ENCODE peak calls at places on chromosomes 6 and 20, in nine cellular contexts. One of them, this sample, is unnamed.

GRCh38 chr6:148436466-148436865 is 93.8 kb downstream of the SASH1 start:
- DNase-seq in stomach: no peak
- DNase-seq in esophagus muscularis mucosa: no peak
- DNase-seq in A549: no peak
- DNase-seq in suprapubic skin: no peak
- DNase-seq in ovary: no peak
- DNase-seq in SK-N-SH: no peak
- DNase-seq in tibial nerve: no peak
- DNase-seq in HepG2: no peak
- DNase-seq in this sample: no peak

GRCh38 chr6:44269168-44269920 is 906 bp upstream of the TMEM151B start:
- DNase-seq in stomach: no peak
- DNase-seq in esophagus muscularis mucosa: no peak
- DNase-seq in A549: no peak
- DNase-seq in suprapubic skin: no peak
- DNase-seq in ovary: no peak
- DNase-seq in SK-N-SH: no peak
- DNase-seq in tibial nerve: no peak
- DNase-seq in HepG2: no peak
- DNase-seq in this sample: no peak

GRCh38 chr6:92110390-92110789 is 1309.0 kb downstream of the EPHA7 start:
- DNase-seq in stomach: no peak
- DNase-seq in esophagus muscularis mucosa: no peak
- DNase-seq in A549: no peak
- DNase-seq in suprapubic skin: no peak
- DNase-seq in ovary: no peak
- DNase-seq in SK-N-SH: no peak
- DNase-seq in tibial nerve: no peak
- DNase-seq in HepG2: no peak
- DNase-seq in this sample: no peak

GRCh38 chr20:31987744-31988143 is 19.8 kb downstream of the XKR7 start:
- DNase-seq in stomach: no peak
- DNase-seq in esophagus muscularis mucosa: no peak
- DNase-seq in A549: peak; percentile 82
- DNase-seq in suprapubic skin: no peak
- DNase-seq in ovary: no peak
- DNase-seq in SK-N-SH: no peak
- DNase-seq in tibial nerve: no peak
- DNase-seq in HepG2: peak; percentile 45
- DNase-seq in this sample: no peak

GRCh38 chr6:1708820-1709612 is 99.3 kb downstream of the FOXC1 start:
- DNase-seq in stomach: no peak
- DNase-seq in esophagus muscularis mucosa: no peak
- DNase-seq in A549: no peak
- DNase-seq in suprapubic skin: no peak
- DNase-seq in ovary: no peak
- DNase-seq in SK-N-SH: no peak
- DNase-seq in tibial nerve: no peak
- DNase-seq in HepG2: peak; percentile 30
- DNase-seq in this sample: no peak

GRCh38 chr6:35317483-35318199 is 20.0 kb downstream of the DEF6 start:
- DNase-seq in stomach: no peak
- DNase-seq in esophagus muscularis mucosa: no peak
- DNase-seq in A549: no peak
- DNase-seq in suprapubic skin: no peak
- DNase-seq in ovary: no peak
- DNase-seq in SK-N-SH: no peak
- DNase-seq in tibial nerve: no peak
- DNase-seq in HepG2: no peak
- DNase-seq in this sample: no peak

GRCh38 chr6:33963351-33963750 is 159.5 kb upstream of the MLN start:
- DNase-seq in stomach: no peak
- DNase-seq in esophagus muscularis mucosa: no peak
- DNase-seq in A549: no peak
- DNase-seq in suprapubic skin: peak; percentile 43
- DNase-seq in ovary: no peak
- DNase-seq in SK-N-SH: no peak
- DNase-seq in tibial nerve: no peak
- DNase-seq in HepG2: no peak
- DNase-seq in this sample: no peak

GRCh38 chr6:129523814-129524213 is 186.2 kb downstream of the ARHGAP18 start:
- DNase-seq in stomach: no peak
- DNase-seq in esophagus muscularis mucosa: no peak
- DNase-seq in A549: no peak
- DNase-seq in suprapubic skin: no peak
- DNase-seq in ovary: no peak
- DNase-seq in SK-N-SH: no peak
- DNase-seq in tibial nerve: no peak
- DNase-seq in HepG2: no peak
- DNase-seq in this sample: no peak

GRCh38 chr20:18001131-18001921 is 32.5 kb downstream of the MGME1 start:
- DNase-seq in stomach: peak; percentile 75
- DNase-seq in esophagus muscularis mucosa: peak; percentile 94
- DNase-seq in A549: peak; percentile 54
- DNase-seq in suprapubic skin: no peak
- DNase-seq in ovary: peak; percentile 65
- DNase-seq in SK-N-SH: no peak
- DNase-seq in tibial nerve: peak; percentile 48
- DNase-seq in HepG2: peak; percentile 90
- DNase-seq in this sample: peak; percentile 44

GRCh38 chr6:4812068-4812467 is 35.9 kb downstream of the CDYL start:
- DNase-seq in stomach: no peak
- DNase-seq in esophagus muscularis mucosa: no peak
- DNase-seq in A549: no peak
- DNase-seq in suprapubic skin: no peak
- DNase-seq in ovary: no peak
- DNase-seq in SK-N-SH: no peak
- DNase-seq in tibial nerve: no peak
- DNase-seq in HepG2: no peak
- DNase-seq in this sample: no peak

GRCh38 chr6:14001329-14002012 is 76.7 kb downstream of the RNF182 start:
- DNase-seq in stomach: no peak
- DNase-seq in esophagus muscularis mucosa: no peak
- DNase-seq in A549: peak; percentile 79
- DNase-seq in suprapubic skin: no peak
- DNase-seq in ovary: no peak
- DNase-seq in SK-N-SH: peak; percentile 29
- DNase-seq in tibial nerve: no peak
- DNase-seq in HepG2: peak; percentile 19
- DNase-seq in this sample: no peak

GRCh38 chr20:32538526-32538918 is 46.6 kb downstream of the NOL4L start:
- DNase-seq in stomach: no peak
- DNase-seq in esophagus muscularis mucosa: no peak
- DNase-seq in A549: no peak
- DNase-seq in suprapubic skin: no peak
- DNase-seq in ovary: no peak
- DNase-seq in SK-N-SH: no peak
- DNase-seq in tibial nerve: no peak
- DNase-seq in HepG2: no peak
- DNase-seq in this sample: no peak

GRCh38 chr6:27545271-27546046 is 72.6 kb upstream of the ZNF184 start:
- DNase-seq in stomach: no peak
- DNase-seq in esophagus muscularis mucosa: no peak
- DNase-seq in A549: peak; percentile 93
- DNase-seq in suprapubic skin: no peak
- DNase-seq in ovary: no peak
- DNase-seq in SK-N-SH: no peak
- DNase-seq in tibial nerve: no peak
- DNase-seq in HepG2: peak; percentile 90
- DNase-seq in this sample: no peak

DNA sequence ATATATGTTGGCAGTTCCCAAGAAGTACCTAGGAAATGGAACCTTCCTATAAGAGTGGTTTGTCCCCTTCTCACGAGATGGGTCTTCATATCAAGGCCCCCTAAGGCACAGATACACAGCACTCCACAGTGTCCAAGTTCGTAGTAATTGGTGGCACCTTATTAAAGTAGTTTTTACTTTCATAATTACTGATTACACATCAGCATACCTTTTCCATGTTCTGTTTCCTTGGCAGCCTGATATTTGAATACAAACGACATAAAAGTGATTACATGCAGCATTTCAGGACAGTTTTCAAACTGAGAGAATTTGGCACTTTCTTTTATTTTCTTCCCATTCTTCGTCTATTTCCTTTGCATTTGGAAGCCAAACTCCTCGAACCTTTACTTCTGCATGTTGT is 139.6 kb downstream of the MTHFD1L start:
- DNase-seq in stomach: no peak
- DNase-seq in esophagus muscularis mucosa: no peak
- DNase-seq in A549: no peak
- DNase-seq in suprapubic skin: no peak
- DNase-seq in ovary: no peak
- DNase-seq in SK-N-SH: no peak
- DNase-seq in tibial nerve: no peak
- DNase-seq in HepG2: no peak
- DNase-seq in this sample: no peak
- TF ChIP-seq EP300 in stomach: no peak
- TF ChIP-seq EP300 in esophagus muscularis mucosa: no peak
- TF ChIP-seq EP300 in A549: no peak
- TF ChIP-seq EP300 in suprapubic skin: no peak
- TF ChIP-seq EP300 in ovary: no peak
- TF ChIP-seq EP300 in SK-N-SH: no peak
- TF ChIP-seq EP300 in tibial nerve: no peak
- TF ChIP-seq EP300 in HepG2: no peak
- TF ChIP-seq EP300 in this sample: no peak

GRCh38 chr20:54255157-54255556 is 47.3 kb downstream of the PFDN4 start:
- DNase-seq in stomach: no peak
- DNase-seq in esophagus muscularis mucosa: no peak
- DNase-seq in A549: no peak
- DNase-seq in suprapubic skin: no peak
- DNase-seq in ovary: no peak
- DNase-seq in SK-N-SH: no peak
- DNase-seq in tibial nerve: no peak
- DNase-seq in HepG2: no peak
- DNase-seq in this sample: no peak
- TF ChIP-seq EP300 in stomach: no peak
- TF ChIP-seq EP300 in esophagus muscularis mucosa: no peak
- TF ChIP-seq EP300 in A549: no peak
- TF ChIP-seq EP300 in suprapubic skin: no peak
- TF ChIP-seq EP300 in ovary: no peak
- TF ChIP-seq EP300 in SK-N-SH: peak; percentile 50
- TF ChIP-seq EP300 in tibial nerve: no peak
- TF ChIP-seq EP300 in HepG2: no peak
- TF ChIP-seq EP300 in this sample: no peak

GRCh38 chr20:19735446-19735845 is 22.6 kb upstream of the RIN2 start:
- DNase-seq in stomach: peak; percentile 73
- DNase-seq in esophagus muscularis mucosa: no peak
- DNase-seq in A549: peak; percentile 86
- DNase-seq in suprapubic skin: peak; percentile 88
- DNase-seq in ovary: peak; percentile 72
- DNase-seq in SK-N-SH: peak; percentile 45
- DNase-seq in tibial nerve: peak; percentile 56
- DNase-seq in HepG2: peak; percentile 48
- DNase-seq in this sample: peak; percentile 72
- TF ChIP-seq EP300 in stomach: no peak
- TF ChIP-seq EP300 in esophagus muscularis mucosa: no peak
- TF ChIP-seq EP300 in A549: peak; percentile 37
- TF ChIP-seq EP300 in suprapubic skin: no peak
- TF ChIP-seq EP300 in ovary: no peak
- TF ChIP-seq EP300 in SK-N-SH: peak; percentile 22
- TF ChIP-seq EP300 in tibial nerve: no peak
- TF ChIP-seq EP300 in HepG2: no peak
- TF ChIP-seq EP300 in this sample: no peak

GRCh38 chr20:53623127-53623453 is 29.5 kb upstream of the ZNF217 start:
- DNase-seq in stomach: no peak
- DNase-seq in esophagus muscularis mucosa: no peak
- DNase-seq in A549: no peak
- DNase-seq in suprapubic skin: no peak
- DNase-seq in ovary: no peak
- DNase-seq in SK-N-SH: no peak
- DNase-seq in tibial nerve: no peak
- DNase-seq in HepG2: no peak
- DNase-seq in this sample: no peak
- TF ChIP-seq EP300 in stomach: no peak
- TF ChIP-seq EP300 in esophagus muscularis mucosa: no peak
- TF ChIP-seq EP300 in A549: no peak
- TF ChIP-seq EP300 in suprapubic skin: no peak
- TF ChIP-seq EP300 in ovary: no peak
- TF ChIP-seq EP300 in SK-N-SH: no peak
- TF ChIP-seq EP300 in tibial nerve: no peak
- TF ChIP-seq EP300 in HepG2: no peak
- TF ChIP-seq EP300 in this sample: no peak

GRCh38 chr20:16918366-16918765 is 170.2 kb downstream of the OTOR start:
- DNase-seq in stomach: no peak
- DNase-seq in esophagus muscularis mucosa: no peak
- DNase-seq in A549: no peak
- DNase-seq in suprapubic skin: no peak
- DNase-seq in ovary: no peak
- DNase-seq in SK-N-SH: no peak
- DNase-seq in tibial nerve: no peak
- DNase-seq in HepG2: no peak
- DNase-seq in this sample: no peak

GRCh38 chr20:16927031-16927430 is 178.9 kb downstream of the OTOR start:
- DNase-seq in stomach: no peak
- DNase-seq in esophagus muscularis mucosa: no peak
- DNase-seq in A549: no peak
- DNase-seq in suprapubic skin: no peak
- DNase-seq in ovary: no peak
- DNase-seq in SK-N-SH: no peak
- DNase-seq in tibial nerve: no peak
- DNase-seq in HepG2: no peak
- DNase-seq in this sample: no peak

GRCh38 chr20:16926626-16927025 is 178.5 kb downstream of the OTOR start:
- DNase-seq in stomach: no peak
- DNase-seq in esophagus muscularis mucosa: no peak
- DNase-seq in A549: no peak
- DNase-seq in suprapubic skin: no peak
- DNase-seq in ovary: no peak
- DNase-seq in SK-N-SH: no peak
- DNase-seq in tibial nerve: no peak
- DNase-seq in HepG2: no peak
- DNase-seq in this sample: no peak

GRCh38 chr20:16919841-16920240 is 171.7 kb downstream of the OTOR start:
- DNase-seq in stomach: no peak
- DNase-seq in esophagus muscularis mucosa: no peak
- DNase-seq in A549: no peak
- DNase-seq in suprapubic skin: no peak
- DNase-seq in ovary: no peak
- DNase-seq in SK-N-SH: no peak
- DNase-seq in tibial nerve: no peak
- DNase-seq in HepG2: no peak
- DNase-seq in this sample: no peak

DNA sequence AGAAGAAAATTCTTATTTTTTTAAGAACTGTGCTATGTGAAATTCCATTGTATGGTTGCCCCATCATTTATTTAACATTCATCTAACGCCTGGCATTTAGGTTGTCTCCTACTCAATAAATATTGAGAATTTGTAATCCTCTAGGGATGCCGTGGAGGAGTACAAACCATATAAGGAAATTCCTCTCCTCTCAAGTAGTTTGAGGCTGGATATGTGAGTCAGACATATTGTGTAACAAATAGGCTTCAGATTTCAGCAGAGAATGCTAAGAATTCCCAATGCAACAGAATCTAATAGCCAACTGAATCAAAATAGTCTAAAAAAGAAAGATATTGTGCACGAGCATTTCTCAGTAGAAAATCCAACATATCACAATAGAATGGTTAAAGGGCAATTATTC is 174.7 kb downstream of the OTOR start:
- DNase-seq in stomach: no peak
- DNase-seq in esophagus muscularis mucosa: no peak
- DNase-seq in A549: peak; percentile 47
- DNase-seq in suprapubic skin: no peak
- DNase-seq in ovary: no peak
- DNase-seq in SK-N-SH: no peak
- DNase-seq in tibial nerve: no peak
- DNase-seq in HepG2: no peak
- DNase-seq in this sample: no peak
- TF ChIP-seq EP300 in stomach: no peak
- TF ChIP-seq EP300 in esophagus muscularis mucosa: no peak
- TF ChIP-seq EP300 in A549: no peak
- TF ChIP-seq EP300 in suprapubic skin: no peak
- TF ChIP-seq EP300 in ovary: no peak
- TF ChIP-seq EP300 in SK-N-SH: no peak
- TF ChIP-seq EP300 in tibial nerve: no peak
- TF ChIP-seq EP300 in HepG2: no peak
- TF ChIP-seq EP300 in this sample: no peak